ENCODE peak calls at places on chromosomes 3 and 15, in five cellular contexts. One of them, this sample, is unnamed.

GRCh38 chr15:100877551-100877950 is 2.1 kb upstream of the ALDH1A3 start:
- DNase-seq in MCF 10A: peak; percentile 65
- DNase-seq in stimulated activated CD8-positive, alpha-beta memory T cell treated with anti-CD3 and anti-CD28 coated beads, Interleukin-15, amount 100 ng/mL, for 1 hour: no peak
- DNase-seq in HCT116: peak; percentile 66
- DNase-seq in ACHN: no peak
- DNase-seq in this sample: no peak

GRCh38 chr3:171838218-171838720 is 4.9 kb upstream of the TMEM212 start:
- DNase-seq in MCF 10A: peak; percentile 65
- DNase-seq in stimulated activated CD8-positive, alpha-beta memory T cell treated with anti-CD3 and anti-CD28 coated beads, Interleukin-15, amount 100 ng/mL, for 1 hour: no peak
- DNase-seq in HCT116: no peak
- DNase-seq in ACHN: peak; percentile 39
- DNase-seq in this sample: no peak

GRCh38 chr15:78640840-78641733 is at the start of gene CHRNB4:
- DNase-seq in MCF 10A: no peak
- DNase-seq in stimulated activated CD8-positive, alpha-beta memory T cell treated with anti-CD3 and anti-CD28 coated beads, Interleukin-15, amount 100 ng/mL, for 1 hour: no peak
- DNase-seq in HCT116: no peak
- DNase-seq in ACHN: peak; percentile 42
- DNase-seq in this sample: no peak

GRCh38 chr3:16122661-16123060 is 51.8 kb upstream of the GALNT15 start:
- DNase-seq in MCF 10A: peak; percentile 65
- DNase-seq in stimulated activated CD8-positive, alpha-beta memory T cell treated with anti-CD3 and anti-CD28 coated beads, Interleukin-15, amount 100 ng/mL, for 1 hour: no peak
- DNase-seq in HCT116: no peak
- DNase-seq in ACHN: no peak
- DNase-seq in this sample: no peak

GRCh38 chr15:73786518-73786917 is 33.4 kb upstream of the INSYN1 start:
- DNase-seq in MCF 10A: no peak
- DNase-seq in stimulated activated CD8-positive, alpha-beta memory T cell treated with anti-CD3 and anti-CD28 coated beads, Interleukin-15, amount 100 ng/mL, for 1 hour: no peak
- DNase-seq in HCT116: no peak
- DNase-seq in ACHN: no peak
- DNase-seq in this sample: no peak

GRCh38 chr3:100492810-100493140 is 356 bp downstream of the TMEM45A start:
- DNase-seq in MCF 10A: no peak
- DNase-seq in stimulated activated CD8-positive, alpha-beta memory T cell treated with anti-CD3 and anti-CD28 coated beads, Interleukin-15, amount 100 ng/mL, for 1 hour: no peak
- DNase-seq in HCT116: no peak
- DNase-seq in ACHN: no peak
- DNase-seq in this sample: no peak

GRCh38 chr3:154175041-154175440 is 53.9 kb downstream of the ARHGEF26 start:
- DNase-seq in MCF 10A: no peak
- DNase-seq in stimulated activated CD8-positive, alpha-beta memory T cell treated with anti-CD3 and anti-CD28 coated beads, Interleukin-15, amount 100 ng/mL, for 1 hour: no peak
- DNase-seq in HCT116: no peak
- DNase-seq in ACHN: no peak
- DNase-seq in this sample: no peak

GRCh38 chr3:99967796-99968195 is 146.5 kb downstream of the FILIP1L start:
- DNase-seq in MCF 10A: peak; percentile 45
- DNase-seq in stimulated activated CD8-positive, alpha-beta memory T cell treated with anti-CD3 and anti-CD28 coated beads, Interleukin-15, amount 100 ng/mL, for 1 hour: no peak
- DNase-seq in HCT116: no peak
- DNase-seq in ACHN: no peak
- DNase-seq in this sample: no peak

GRCh38 chr15:96428742-96429141 is 98.2 kb downstream of the NR2F2 start:
- DNase-seq in MCF 10A: peak; percentile 85
- DNase-seq in stimulated activated CD8-positive, alpha-beta memory T cell treated with anti-CD3 and anti-CD28 coated beads, Interleukin-15, amount 100 ng/mL, for 1 hour: no peak
- DNase-seq in HCT116: no peak
- DNase-seq in ACHN: peak; percentile 96
- DNase-seq in this sample: no peak

GRCh38 chr3:59502806-59503205 is 453.0 kb upstream of the CFAP20DC start:
- DNase-seq in MCF 10A: peak; percentile 66
- DNase-seq in stimulated activated CD8-positive, alpha-beta memory T cell treated with anti-CD3 and anti-CD28 coated beads, Interleukin-15, amount 100 ng/mL, for 1 hour: no peak
- DNase-seq in HCT116: no peak
- DNase-seq in ACHN: no peak
- DNase-seq in this sample: no peak

GRCh38 chr3:142850395-142851023 is 38.4 kb downstream of the PCOLCE2 start:
- DNase-seq in MCF 10A: peak; percentile 94
- DNase-seq in stimulated activated CD8-positive, alpha-beta memory T cell treated with anti-CD3 and anti-CD28 coated beads, Interleukin-15, amount 100 ng/mL, for 1 hour: no peak
- DNase-seq in HCT116: peak; percentile 51
- DNase-seq in ACHN: peak; percentile 88
- DNase-seq in this sample: no peak

GRCh38 chr3:186466391-186466974 is 77.7 kb downstream of the CRYGS start:
- DNase-seq in MCF 10A: no peak
- DNase-seq in stimulated activated CD8-positive, alpha-beta memory T cell treated with anti-CD3 and anti-CD28 coated beads, Interleukin-15, amount 100 ng/mL, for 1 hour: no peak
- DNase-seq in HCT116: no peak
- DNase-seq in ACHN: no peak
- DNase-seq in this sample: no peak

GRCh38 chr3:128296469-128297251 is 143.4 kb downstream of the EEFSEC start:
- DNase-seq in MCF 10A: no peak
- DNase-seq in stimulated activated CD8-positive, alpha-beta memory T cell treated with anti-CD3 and anti-CD28 coated beads, Interleukin-15, amount 100 ng/mL, for 1 hour: no peak
- DNase-seq in HCT116: no peak
- DNase-seq in ACHN: no peak
- DNase-seq in this sample: no peak

GRCh38 chr15:92787116-92787515 is 113.0 kb upstream of the CHD2 start:
- DNase-seq in MCF 10A: no peak
- DNase-seq in stimulated activated CD8-positive, alpha-beta memory T cell treated with anti-CD3 and anti-CD28 coated beads, Interleukin-15, amount 100 ng/mL, for 1 hour: no peak
- DNase-seq in HCT116: no peak
- DNase-seq in ACHN: no peak
- DNase-seq in this sample: no peak

GRCh38 chr15:63088532-63089245 is 33.0 kb upstream of the LACTB start:
- DNase-seq in MCF 10A: no peak
- DNase-seq in stimulated activated CD8-positive, alpha-beta memory T cell treated with anti-CD3 and anti-CD28 coated beads, Interleukin-15, amount 100 ng/mL, for 1 hour: no peak
- DNase-seq in HCT116: no peak
- DNase-seq in ACHN: peak; percentile 56
- DNase-seq in this sample: no peak

GRCh38 chr3:108305484-108306172 is 9.3 kb downstream of the HHLA2 start:
- DNase-seq in MCF 10A: peak; percentile 25
- DNase-seq in stimulated activated CD8-positive, alpha-beta memory T cell treated with anti-CD3 and anti-CD28 coated beads, Interleukin-15, amount 100 ng/mL, for 1 hour: no peak
- DNase-seq in HCT116: peak; percentile 35
- DNase-seq in ACHN: no peak
- DNase-seq in this sample: no peak

GRCh38 chr3:13215940-13216546 is 142.8 kb upstream of the IQSEC1 start:
- DNase-seq in MCF 10A: peak; percentile 93
- DNase-seq in stimulated activated CD8-positive, alpha-beta memory T cell treated with anti-CD3 and anti-CD28 coated beads, Interleukin-15, amount 100 ng/mL, for 1 hour: no peak
- DNase-seq in HCT116: peak; percentile 31
- DNase-seq in ACHN: peak; percentile 94
- DNase-seq in this sample: no peak

GRCh38 chr3:197186887-197187588 is 111.4 kb downstream of the DLG1 start:
- DNase-seq in MCF 10A: peak; percentile 77
- DNase-seq in stimulated activated CD8-positive, alpha-beta memory T cell treated with anti-CD3 and anti-CD28 coated beads, Interleukin-15, amount 100 ng/mL, for 1 hour: no peak
- DNase-seq in HCT116: peak; percentile 32
- DNase-seq in ACHN: peak; percentile 56
- DNase-seq in this sample: peak; percentile 2

GRCh38 chr3:131470377-131470776 is 32.4 kb downstream of the MRPL3 start:
- DNase-seq in MCF 10A: no peak
- DNase-seq in stimulated activated CD8-positive, alpha-beta memory T cell treated with anti-CD3 and anti-CD28 coated beads, Interleukin-15, amount 100 ng/mL, for 1 hour: no peak
- DNase-seq in HCT116: no peak
- DNase-seq in ACHN: no peak
- DNase-seq in this sample: no peak

GRCh38 chr3:8681349-8681748 is 36.8 kb upstream of the SSUH2 start:
- DNase-seq in MCF 10A: no peak
- DNase-seq in stimulated activated CD8-positive, alpha-beta memory T cell treated with anti-CD3 and anti-CD28 coated beads, Interleukin-15, amount 100 ng/mL, for 1 hour: no peak
- DNase-seq in HCT116: no peak
- DNase-seq in ACHN: no peak
- DNase-seq in this sample: no peak

GRCh38 chr3:65013053-65013452 is 325.3 kb upstream of the ADAMTS9 start:
- DNase-seq in MCF 10A: no peak
- DNase-seq in stimulated activated CD8-positive, alpha-beta memory T cell treated with anti-CD3 and anti-CD28 coated beads, Interleukin-15, amount 100 ng/mL, for 1 hour: no peak
- DNase-seq in HCT116: no peak
- DNase-seq in ACHN: no peak
- DNase-seq in this sample: no peak

GRCh38 chr3:138845071-138845685 is 10.4 kb upstream of the PIK3CB start:
- DNase-seq in MCF 10A: no peak
- DNase-seq in stimulated activated CD8-positive, alpha-beta memory T cell treated with anti-CD3 and anti-CD28 coated beads, Interleukin-15, amount 100 ng/mL, for 1 hour: no peak
- DNase-seq in HCT116: no peak
- DNase-seq in ACHN: no peak
- DNase-seq in this sample: no peak

GRCh38 chr3:144444546-144444945 is 472.9 kb downstream of the DIPK2A start:
- DNase-seq in MCF 10A: no peak
- DNase-seq in stimulated activated CD8-positive, alpha-beta memory T cell treated with anti-CD3 and anti-CD28 coated beads, Interleukin-15, amount 100 ng/mL, for 1 hour: no peak
- DNase-seq in HCT116: no peak
- DNase-seq in ACHN: no peak
- DNase-seq in this sample: no peak

GRCh38 chr3:144499346-144499745 is 527.7 kb downstream of the DIPK2A start:
- DNase-seq in MCF 10A: peak; percentile 5
- DNase-seq in stimulated activated CD8-positive, alpha-beta memory T cell treated with anti-CD3 and anti-CD28 coated beads, Interleukin-15, amount 100 ng/mL, for 1 hour: no peak
- DNase-seq in HCT116: no peak
- DNase-seq in ACHN: no peak
- DNase-seq in this sample: no peak

GRCh38 chr3:107954845-107955244 is 136.0 kb downstream of the CD47 start:
- DNase-seq in MCF 10A: no peak
- DNase-seq in stimulated activated CD8-positive, alpha-beta memory T cell treated with anti-CD3 and anti-CD28 coated beads, Interleukin-15, amount 100 ng/mL, for 1 hour: no peak
- DNase-seq in HCT116: no peak
- DNase-seq in ACHN: no peak
- DNase-seq in this sample: no peak

GRCh38 chr15:36798366-36798765 is 218.9 kb downstream of the CDIN1 start:
- DNase-seq in MCF 10A: no peak
- DNase-seq in stimulated activated CD8-positive, alpha-beta memory T cell treated with anti-CD3 and anti-CD28 coated beads, Interleukin-15, amount 100 ng/mL, for 1 hour: no peak
- DNase-seq in HCT116: no peak
- DNase-seq in ACHN: peak; percentile 62
- DNase-seq in this sample: no peak

GRCh38 chr3:124812291-124813265 is 74.6 kb downstream of the ITGB5 start:
- DNase-seq in MCF 10A: peak; percentile 94
- DNase-seq in stimulated activated CD8-positive, alpha-beta memory T cell treated with anti-CD3 and anti-CD28 coated beads, Interleukin-15, amount 100 ng/mL, for 1 hour: no peak
- DNase-seq in HCT116: peak; percentile 82
- DNase-seq in ACHN: peak; percentile 85
- DNase-seq in this sample: no peak

GRCh38 chr15:66939451-66940023 is 125.9 kb upstream of the SMAD3 start:
- DNase-seq in MCF 10A: no peak
- DNase-seq in stimulated activated CD8-positive, alpha-beta memory T cell treated with anti-CD3 and anti-CD28 coated beads, Interleukin-15, amount 100 ng/mL, for 1 hour: no peak
- DNase-seq in HCT116: no peak
- DNase-seq in ACHN: no peak
- DNase-seq in this sample: no peak

GRCh38 chr3:126932188-126932931 is 50.6 kb upstream of the PLXNA1 start:
- DNase-seq in MCF 10A: peak; percentile 38
- DNase-seq in stimulated activated CD8-positive, alpha-beta memory T cell treated with anti-CD3 and anti-CD28 coated beads, Interleukin-15, amount 100 ng/mL, for 1 hour: no peak
- DNase-seq in HCT116: no peak
- DNase-seq in ACHN: no peak
- DNase-seq in this sample: no peak

GRCh38 chr3:181699171-181699903 is 12.4 kb upstream of the SOX2 start:
- DNase-seq in MCF 10A: no peak
- DNase-seq in stimulated activated CD8-positive, alpha-beta memory T cell treated with anti-CD3 and anti-CD28 coated beads, Interleukin-15, amount 100 ng/mL, for 1 hour: no peak
- DNase-seq in HCT116: no peak
- DNase-seq in ACHN: no peak
- DNase-seq in this sample: no peak

GRCh38 chr3:196096382-196096953 is 14.6 kb upstream of the TFRC start:
- DNase-seq in MCF 10A: no peak
- DNase-seq in stimulated activated CD8-positive, alpha-beta memory T cell treated with anti-CD3 and anti-CD28 coated beads, Interleukin-15, amount 100 ng/mL, for 1 hour: no peak
- DNase-seq in HCT116: no peak
- DNase-seq in ACHN: no peak
- DNase-seq in this sample: no peak

GRCh38 chr3:127274200-127274599 is 13.6 kb downstream of the PRR20G start:
- DNase-seq in MCF 10A: no peak
- DNase-seq in stimulated activated CD8-positive, alpha-beta memory T cell treated with anti-CD3 and anti-CD28 coated beads, Interleukin-15, amount 100 ng/mL, for 1 hour: no peak
- DNase-seq in HCT116: no peak
- DNase-seq in ACHN: no peak
- DNase-seq in this sample: no peak